ENCODE peak calls at places on chromosome 22, in seven cellular contexts. One of them, this sample, is unnamed.

GRCh38 chr22:16955678-16956210 is 52.3 kb downstream of the GAB4 start:
- DNase-seq in AG04450: no peak
- DNase-seq in HFF-Myc: no peak
- DNase-seq in GM13977: no peak
- DNase-seq in neural crest cell: no peak
- DNase-seq in nephron progenitor cell: no peak
- DNase-seq in body of pancreas: no peak
- DNase-seq in this sample: no peak

GRCh38 chr22:25069758-25070461 is 117.4 kb downstream of the KIAA1671 start:
- DNase-seq in AG04450: no peak
- DNase-seq in HFF-Myc: no peak
- DNase-seq in GM13977: no peak
- DNase-seq in neural crest cell: no peak
- DNase-seq in nephron progenitor cell: peak; percentile 28
- DNase-seq in body of pancreas: no peak
- DNase-seq in this sample: no peak

GRCh38 chr22:50525991-50526848 is 822 bp upstream of the SCO2 start:
- DNase-seq in AG04450: no peak
- DNase-seq in HFF-Myc: no peak
- DNase-seq in GM13977: peak; percentile 93
- DNase-seq in neural crest cell: peak; percentile 67
- DNase-seq in nephron progenitor cell: peak; percentile 84
- DNase-seq in body of pancreas: peak; percentile 85
- DNase-seq in this sample: peak; percentile 88

GRCh38 chr22:24060375-24060788 is 49.3 kb downstream of the CABIN1 start:
- DNase-seq in AG04450: peak; percentile 76
- DNase-seq in HFF-Myc: peak; percentile 69
- DNase-seq in GM13977: no peak
- DNase-seq in neural crest cell: no peak
- DNase-seq in nephron progenitor cell: no peak
- DNase-seq in body of pancreas: peak; percentile 38
- DNase-seq in this sample: no peak

GRCh38 chr22:48302657-48303359 is 1524.9 kb downstream of the BRD1 start:
- DNase-seq in AG04450: no peak
- DNase-seq in HFF-Myc: no peak
- DNase-seq in GM13977: no peak
- DNase-seq in neural crest cell: no peak
- DNase-seq in nephron progenitor cell: no peak
- DNase-seq in body of pancreas: no peak
- DNase-seq in this sample: no peak

GRCh38 chr22:35634015-35634414 is 14.2 kb upstream of the APOL6 start:
- DNase-seq in AG04450: no peak
- DNase-seq in HFF-Myc: no peak
- DNase-seq in GM13977: no peak
- DNase-seq in neural crest cell: no peak
- DNase-seq in nephron progenitor cell: no peak
- DNase-seq in body of pancreas: no peak
- DNase-seq in this sample: no peak

GRCh38 chr22:31278643-31279326 is 13.5 kb downstream of the PIK3IP1 start:
- DNase-seq in AG04450: no peak
- DNase-seq in HFF-Myc: no peak
- DNase-seq in GM13977: no peak
- DNase-seq in neural crest cell: no peak
- DNase-seq in nephron progenitor cell: no peak
- DNase-seq in body of pancreas: no peak
- DNase-seq in this sample: no peak

GRCh38 chr22:50278461-50278860 is 8.3 kb upstream of the MAPK11 start:
- DNase-seq in AG04450: no peak
- DNase-seq in HFF-Myc: no peak
- DNase-seq in GM13977: no peak
- DNase-seq in neural crest cell: no peak
- DNase-seq in nephron progenitor cell: no peak
- DNase-seq in body of pancreas: no peak
- DNase-seq in this sample: no peak

GRCh38 chr22:40183029-40183581 is 5.4 kb downstream of the TNRC6B start:
- DNase-seq in AG04450: no peak
- DNase-seq in HFF-Myc: no peak
- DNase-seq in GM13977: no peak
- DNase-seq in neural crest cell: no peak
- DNase-seq in nephron progenitor cell: no peak
- DNase-seq in body of pancreas: peak; percentile 40
- DNase-seq in this sample: no peak

GRCh38 chr22:35140879-35141745 is 75.2 kb downstream of the ISX start:
- DNase-seq in AG04450: no peak
- DNase-seq in HFF-Myc: no peak
- DNase-seq in GM13977: peak; percentile 72
- DNase-seq in neural crest cell: no peak
- DNase-seq in nephron progenitor cell: peak; percentile 58
- DNase-seq in body of pancreas: no peak
- DNase-seq in this sample: no peak

GRCh38 chr22:48332438-48333322 is 1495.0 kb downstream of the BRD1 start:
- DNase-seq in AG04450: no peak
- DNase-seq in HFF-Myc: no peak
- DNase-seq in GM13977: no peak
- DNase-seq in neural crest cell: no peak
- DNase-seq in nephron progenitor cell: no peak
- DNase-seq in body of pancreas: no peak
- DNase-seq in this sample: no peak

GRCh38 chr22:20138417-20138738 is 6.8 kb downstream of the ZDHHC8 start:
- DNase-seq in AG04450: no peak
- DNase-seq in HFF-Myc: no peak
- DNase-seq in GM13977: no peak
- DNase-seq in neural crest cell: no peak
- DNase-seq in nephron progenitor cell: no peak
- DNase-seq in body of pancreas: no peak
- DNase-seq in this sample: no peak

DNA sequence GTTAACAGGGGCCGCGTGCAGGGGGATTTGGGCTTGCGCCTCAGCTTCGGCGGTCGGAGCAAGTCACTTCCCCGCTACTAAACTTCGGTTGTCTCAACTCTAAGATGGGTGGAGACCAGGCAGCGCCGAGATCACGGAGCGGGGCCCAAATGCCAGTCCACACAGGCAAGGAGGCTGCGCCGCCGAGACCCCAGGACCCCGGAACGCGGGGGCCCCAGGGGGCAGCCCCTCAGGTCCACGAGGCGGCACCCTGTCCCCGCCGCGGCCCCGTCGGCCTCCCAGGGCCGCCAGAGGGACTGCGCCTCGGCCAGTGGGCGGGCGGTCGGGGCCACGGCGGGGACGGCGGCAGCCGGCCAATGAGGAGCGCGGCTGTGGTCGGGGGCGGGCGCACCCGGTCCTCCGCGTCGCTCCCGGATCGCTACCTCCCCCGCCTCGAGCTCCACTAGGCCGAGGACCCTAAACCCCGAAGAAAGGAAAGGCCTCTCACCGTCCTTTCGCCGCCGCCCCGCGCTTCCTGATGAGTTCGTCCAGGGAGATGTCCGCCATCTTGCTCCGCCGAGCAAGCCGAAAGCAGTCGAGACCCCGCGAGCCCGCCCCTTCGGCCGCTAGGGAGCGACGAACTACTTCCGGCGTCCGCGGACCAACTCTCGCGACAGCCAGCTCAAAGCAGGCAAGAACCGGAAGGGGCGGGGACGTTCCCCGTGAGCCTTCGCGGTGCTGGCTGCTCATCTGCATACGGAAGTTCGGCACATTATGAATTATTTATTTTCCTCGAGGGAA is at the start of gene POLDIP3:
- DNase-seq in AG04450: peak; percentile 97
- DNase-seq in HFF-Myc: peak; percentile 94
- DNase-seq in GM13977: peak; percentile 99
- DNase-seq in neural crest cell: peak; percentile 97
- DNase-seq in nephron progenitor cell: peak; percentile 99
- DNase-seq in body of pancreas: peak; percentile 99
- DNase-seq in this sample: peak; percentile 97
- TF ChIP-seq CTCF in AG04450: peak; percentile 31
- TF ChIP-seq CTCF in HFF-Myc: peak; percentile 26
- TF ChIP-seq CTCF in GM13977: peak; percentile 36
- TF ChIP-seq CTCF in neural crest cell: peak; percentile 39
- TF ChIP-seq CTCF in nephron progenitor cell: no peak
- TF ChIP-seq CTCF in body of pancreas: peak; percentile 19
- TF ChIP-seq CTCF in this sample: no peak

GRCh38 chr22:44351685-44352377 is 39.1 kb upstream of the SHISAL1 start:
- DNase-seq in AG04450: peak; percentile 86
- DNase-seq in HFF-Myc: peak; percentile 79
- DNase-seq in GM13977: no peak
- DNase-seq in neural crest cell: no peak
- DNase-seq in nephron progenitor cell: no peak
- DNase-seq in body of pancreas: peak; percentile 23
- DNase-seq in this sample: no peak
- TF ChIP-seq CTCF in AG04450: peak; percentile 10
- TF ChIP-seq CTCF in HFF-Myc: no peak
- TF ChIP-seq CTCF in GM13977: no peak
- TF ChIP-seq CTCF in neural crest cell: no peak
- TF ChIP-seq CTCF in nephron progenitor cell: no peak
- TF ChIP-seq CTCF in body of pancreas: no peak
- TF ChIP-seq CTCF in this sample: no peak

DNA sequence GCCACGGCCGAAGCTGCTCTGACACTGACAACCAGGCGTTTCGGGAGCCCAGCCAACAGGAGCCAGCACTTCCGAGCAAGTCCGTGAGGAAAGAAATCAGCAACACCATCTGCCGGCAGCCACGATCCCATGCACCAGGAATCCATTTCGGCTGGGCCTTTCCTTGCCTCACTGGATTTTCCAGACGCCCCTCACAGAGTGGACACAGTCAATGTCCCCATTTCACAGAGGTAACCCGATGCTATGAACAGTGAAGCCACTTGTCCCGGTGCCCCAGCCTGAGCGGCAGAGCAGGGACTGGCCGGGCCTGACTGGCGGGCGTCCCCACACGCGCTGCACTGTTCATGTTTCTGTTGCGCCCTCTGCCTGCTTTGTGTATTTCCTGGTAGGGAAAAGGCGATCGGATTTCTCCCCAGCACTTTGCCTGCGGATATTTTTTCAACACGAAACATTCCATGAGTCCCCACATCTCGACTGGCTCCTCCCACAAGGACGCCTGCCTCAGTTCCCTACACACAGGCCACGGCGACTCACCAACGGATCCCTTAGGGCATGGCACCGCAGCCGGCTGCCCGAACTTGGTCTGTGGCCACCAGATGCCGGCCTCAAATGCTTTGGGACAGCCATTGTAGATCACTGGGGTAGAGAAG is 55.3 kb downstream of the TRMU start:
- DNase-seq in AG04450: peak; percentile 6
- DNase-seq in HFF-Myc: no peak
- DNase-seq in GM13977: no peak
- DNase-seq in neural crest cell: no peak
- DNase-seq in nephron progenitor cell: no peak
- DNase-seq in body of pancreas: peak; percentile 90
- DNase-seq in this sample: no peak
- TF ChIP-seq CTCF in AG04450: peak; percentile 69
- TF ChIP-seq CTCF in HFF-Myc: peak; percentile 31
- TF ChIP-seq CTCF in GM13977: no peak
- TF ChIP-seq CTCF in neural crest cell: no peak
- TF ChIP-seq CTCF in nephron progenitor cell: no peak
- TF ChIP-seq CTCF in body of pancreas: peak; percentile 60
- TF ChIP-seq CTCF in this sample: no peak

DNA sequence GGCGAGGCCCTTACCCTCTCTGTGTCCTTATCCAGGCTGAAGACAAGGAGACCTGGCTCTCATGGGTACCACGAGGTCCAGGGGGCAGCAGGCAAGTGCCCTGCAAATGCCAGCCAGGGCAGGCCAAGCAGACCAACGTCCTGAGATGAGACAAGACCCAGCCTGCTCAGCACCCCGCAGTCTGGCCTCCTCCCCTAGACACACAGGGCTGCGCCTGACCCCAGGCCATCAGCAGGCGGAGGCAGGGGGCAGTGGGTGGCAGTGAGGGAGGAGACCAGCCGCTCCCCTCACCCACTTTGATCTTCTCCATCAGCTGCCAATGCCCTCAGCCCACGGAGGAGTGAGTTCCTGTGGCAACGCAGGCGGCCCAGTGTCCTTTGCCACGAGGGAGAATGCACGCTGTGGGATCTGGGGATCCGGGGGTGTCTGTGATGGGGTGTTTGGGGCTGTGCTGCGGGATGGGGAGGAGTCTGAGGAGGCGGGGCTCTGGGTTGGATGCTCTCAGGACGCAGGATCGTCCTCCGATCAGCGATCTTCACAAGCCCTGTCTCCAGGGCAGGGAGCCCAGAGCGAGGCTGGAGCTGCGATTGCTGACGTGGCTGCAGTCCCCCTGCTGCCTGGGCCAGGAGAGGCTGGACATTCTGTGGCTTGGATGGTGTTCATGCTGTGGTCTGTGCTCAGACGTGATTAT is 30.5 kb upstream of the PPARA start:
- DNase-seq in AG04450: peak; percentile 46
- DNase-seq in HFF-Myc: no peak
- DNase-seq in GM13977: no peak
- DNase-seq in neural crest cell: no peak
- DNase-seq in nephron progenitor cell: no peak
- DNase-seq in body of pancreas: peak; percentile 55
- DNase-seq in this sample: no peak
- TF ChIP-seq CTCF in AG04450: no peak
- TF ChIP-seq CTCF in HFF-Myc: no peak
- TF ChIP-seq CTCF in GM13977: no peak
- TF ChIP-seq CTCF in neural crest cell: no peak
- TF ChIP-seq CTCF in nephron progenitor cell: no peak
- TF ChIP-seq CTCF in body of pancreas: no peak
- TF ChIP-seq CTCF in this sample: no peak

GRCh38 chr22:21593406-21594232 is 26.1 kb downstream of the UBE2L3 start:
- DNase-seq in AG04450: no peak
- DNase-seq in HFF-Myc: no peak
- DNase-seq in GM13977: no peak
- DNase-seq in neural crest cell: peak; percentile 11
- DNase-seq in nephron progenitor cell: peak; percentile 17
- DNase-seq in body of pancreas: no peak
- DNase-seq in this sample: no peak
- TF ChIP-seq CTCF in AG04450: peak; percentile 25
- TF ChIP-seq CTCF in HFF-Myc: peak; percentile 46
- TF ChIP-seq CTCF in GM13977: peak; percentile 7
- TF ChIP-seq CTCF in neural crest cell: peak; percentile 48
- TF ChIP-seq CTCF in nephron progenitor cell: peak; percentile 27
- TF ChIP-seq CTCF in body of pancreas: no peak
- TF ChIP-seq CTCF in this sample: no peak

DNA sequence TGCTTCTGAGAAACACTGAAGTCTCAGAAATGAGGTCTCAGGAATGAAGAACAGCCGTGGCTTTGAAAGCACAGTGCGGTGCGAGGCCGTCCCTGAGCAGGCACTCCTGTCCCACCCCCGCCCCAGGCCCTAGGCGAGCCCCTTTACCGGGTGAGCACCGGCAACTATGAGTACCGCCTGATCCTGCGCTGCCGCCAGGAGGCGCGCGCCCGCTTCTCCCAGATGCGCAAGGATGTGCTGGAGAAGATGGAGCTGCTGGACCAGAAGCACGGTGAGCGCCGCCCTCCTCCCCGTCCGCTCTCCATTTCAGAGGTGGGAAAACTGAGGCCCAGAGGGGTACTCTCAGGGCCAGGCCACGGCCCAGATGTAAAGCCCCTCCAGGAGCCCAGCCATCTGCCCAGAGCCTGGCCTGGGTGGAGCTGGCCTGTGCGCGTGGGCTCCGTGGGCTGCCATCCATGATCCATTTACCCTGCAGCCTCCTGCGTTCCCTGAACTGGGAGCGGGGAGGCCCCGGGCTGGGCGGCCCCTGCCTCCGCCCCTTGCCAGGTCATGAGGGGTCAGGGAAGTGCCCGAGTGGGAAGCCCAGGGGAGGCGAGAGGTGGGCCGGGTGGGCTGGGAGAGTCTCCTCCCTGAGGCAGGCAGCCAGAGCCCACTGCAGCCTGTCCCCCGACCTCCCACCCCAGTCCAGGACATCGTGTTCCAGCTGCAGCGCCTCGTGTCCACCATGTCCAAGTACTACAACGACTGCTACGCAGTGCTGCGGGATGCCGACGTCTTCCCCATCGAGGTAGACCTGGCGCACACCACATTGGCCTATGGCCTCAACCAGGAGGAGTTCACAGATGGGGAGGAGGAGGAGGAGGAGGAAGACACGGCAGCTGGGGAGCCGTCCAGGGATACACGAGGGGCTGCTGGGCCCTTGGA is 9.5 kb downstream of the SLC16A8 start:
- DNase-seq in AG04450: peak; percentile 10
- DNase-seq in HFF-Myc: no peak
- DNase-seq in GM13977: no peak
- DNase-seq in neural crest cell: no peak
- DNase-seq in nephron progenitor cell: peak; percentile 70
- DNase-seq in body of pancreas: no peak
- DNase-seq in this sample: no peak
- TF ChIP-seq CTCF in AG04450: peak; percentile 61
- TF ChIP-seq CTCF in HFF-Myc: peak; percentile 44
- TF ChIP-seq CTCF in GM13977: no peak
- TF ChIP-seq CTCF in neural crest cell: peak; percentile 50
- TF ChIP-seq CTCF in nephron progenitor cell: peak; percentile 48
- TF ChIP-seq CTCF in body of pancreas: no peak
- TF ChIP-seq CTCF in this sample: no peak

This sample was measured in activated B cell treated with CpG ODN at 0.5 μM for 24 hours.